ENCODE peak calls at places on chromosomes 5 and 9, in four cellular contexts. S, H, Z and I are unnamed samples. For H3K9me3, the result is how much of the 10 kb centered on the place peaks cover.

GRCh38 chr9:78601957-78602565 is 305.1 kb downstream of the PSAT1 start:
- DNase-seq in S (peak), H (peak), Z (no peak), I (peak)

GRCh38 chr5:4700082-4700481 is 440.0 kb upstream of the ADAMTS16 start:
- DNase-seq in S (peak), H (peak), Z (peak), I (no peak)

GRCh38 chr9:69485466-69485865 is 160.5 kb downstream of the ENTREP1 start:
- DNase-seq in S (no peak), H (no peak), Z (no peak), I (no peak)

GRCh38 chr9:124198948-124199347 is 58.8 kb upstream of the NEK6 start:
- DNase-seq in S (no peak), H (no peak), Z (no peak), I (no peak)

GRCh38 chr9:96818535-96818934 is 35.8 kb downstream of the ZNF782 start:
- DNase-seq in S (no peak), H (no peak), Z (no peak), I (peak)

GRCh38 chr5:99020698-99021048 is 91.9 kb upstream of the CHD1 start:
- DNase-seq in S (no peak), H (no peak), Z (no peak), I (no peak)

GRCh38 chr5:161403996-161404395 is 142.5 kb downstream of the GABRB2 start:
- DNase-seq in S (no peak), H (no peak), Z (no peak), I (no peak)

GRCh38 chr5:75681125-75681830 is 36.0 kb downstream of the POC5 start:
- DNase-seq in S (peak), H (no peak), Z (no peak), I (peak)

GRCh38 chr5:125214080-125214479 is 467.6 kb upstream of the ZNF608 start:
- DNase-seq in S (no peak), H (no peak), Z (no peak), I (no peak)

GRCh38 chr9:108254236-108254635 is 601.5 kb downstream of the ACTL7B start:
- DNase-seq in S (no peak), H (no peak), Z (no peak), I (no peak)

GRCh38 chr9:136016221-136016881 is 55.2 kb upstream of the UBAC1 start:
- DNase-seq in S (no peak), H (no peak), Z (no peak), I (no peak)

GRCh38 chr9:73179594-73179993 is 27.9 kb downstream of the ANXA1 start:
- DNase-seq in S (no peak), H (no peak), Z (no peak), I (no peak)

GRCh38 chr9:82170871-82171270 is 182.3 kb downstream of the SPATA31D1 start:
- DNase-seq in S (no peak), H (no peak), Z (no peak), I (no peak)

GRCh38 chr9:98833090-98833956 is 25.9 kb downstream of the GALNT12 start:
- DNase-seq in S (no peak), H (peak), Z (no peak), I (no peak)

GRCh38 chr5:109416882-109417281 is 7.1 kb upstream of the PJA2 start:
- DNase-seq in S (no peak), H (no peak), Z (no peak), I (peak)

GRCh38 chr5:99320461-99320860 is 391.7 kb upstream of the CHD1 start:
- DNase-seq in S (no peak), H (no peak), Z (no peak), I (peak)

GRCh38 chr5:109411627-109412026 is 1.9 kb upstream of the PJA2 start:
- DNase-seq in S (no peak), H (peak), Z (no peak), I (peak)

GRCh38 chr5:76870046-76870445 is 20.2 kb downstream of the S100Z start:
- DNase-seq in S (peak), H (no peak), Z (no peak), I (no peak)

GRCh38 chr5:127518319-127518621 is 830 bp downstream of the PRRC1 start:
- DNase-seq in S (no peak), H (no peak), Z (no peak), I (no peak)

GRCh38 chr5:57209316-57210040 is 35.6 kb downstream of the GPBP1 start:
- DNase-seq in S (no peak), H (no peak), Z (no peak), I (no peak)

GRCh38 chr5:174327317-174327864 is 281.9 kb downstream of the NSG2 start:
- DNase-seq in S (peak), H (peak), Z (peak), I (no peak)

DNA sequence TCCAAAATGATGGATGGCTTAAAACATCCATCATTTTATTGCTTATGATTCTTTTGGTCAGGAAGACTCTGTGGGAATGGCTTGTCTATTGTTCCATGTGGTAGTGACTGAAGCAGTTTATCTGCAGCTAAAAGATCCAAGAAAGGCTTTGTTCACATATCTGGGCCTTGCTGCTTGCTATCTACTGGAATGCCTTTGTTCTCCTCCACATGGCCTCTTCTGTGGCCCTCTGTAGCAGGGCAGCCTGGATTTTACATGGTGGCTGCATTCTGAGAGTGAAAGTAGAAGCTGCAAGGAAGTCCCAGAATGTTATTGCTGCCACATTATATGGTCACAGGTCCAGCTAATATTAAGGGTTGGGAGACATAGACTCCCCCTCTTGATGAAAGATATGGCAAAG is 35.1 kb downstream of the DMXL1 start:
- DNase-seq in S (no peak), H (no peak), Z (no peak), I (no peak)
- TF ChIP-seq JUN in S (no peak), H (no peak), Z (no peak), I (no peak)

GRCh38 chr5:73215891-73216610 is 43.1 kb downstream of the TMEM174 start:
- DNase-seq in S (peak), H (peak), Z (no peak), I (peak)
- TF ChIP-seq EZH2 in S (no peak), H (no peak), Z (peak), I (peak)

DNA sequence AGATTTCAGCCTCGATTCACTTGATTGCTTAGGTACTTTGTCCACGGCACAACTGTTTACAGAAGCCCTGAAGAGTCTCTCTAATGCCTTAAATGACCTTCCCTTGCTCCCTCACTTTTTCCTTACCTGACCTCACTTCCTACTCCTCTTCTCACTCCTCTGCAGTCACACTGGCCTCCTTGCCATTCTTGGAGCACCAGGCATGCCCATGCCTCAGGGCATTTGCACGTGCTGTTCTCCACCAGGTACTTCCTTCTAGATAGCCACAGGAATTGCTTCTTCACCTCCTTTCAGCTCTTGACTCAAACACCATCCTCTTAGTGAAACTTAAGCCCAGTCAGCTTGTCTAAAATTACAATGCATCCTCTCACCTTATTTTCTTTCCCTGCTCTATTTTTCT is 52.4 kb upstream of the TRAF1 start:
- DNase-seq in S (no peak), H (no peak), Z (no peak), I (no peak)
- H3K9me3 ChIP-seq in S (under half), H (under half), Z (under half), I (under half)

GRCh38 chr5:145937432-145938250 is 1.3 kb downstream of the SH3RF2 start:
- DNase-seq in S (peak), H (no peak), Z (peak), I (no peak)

GRCh38 chr5:145938699-145939531 is 2.5 kb downstream of the SH3RF2 start:
- DNase-seq in S (no peak), H (no peak), Z (no peak), I (no peak)

GRCh38 chr5:145941096-145941676 is 4.8 kb downstream of the SH3RF2 start:
- DNase-seq in S (no peak), H (no peak), Z (no peak), I (no peak)

GRCh38 chr5:145941677-145942130 is 5.3 kb downstream of the SH3RF2 start:
- DNase-seq in S (no peak), H (no peak), Z (no peak), I (no peak)

GRCh38 chr5:145939532-145940065 is 3.2 kb downstream of the SH3RF2 start:
- DNase-seq in S (no peak), H (no peak), Z (no peak), I (no peak)
- TF ChIP-seq JUN in S (no peak), H (no peak), Z (no peak), I (no peak)

DNA sequence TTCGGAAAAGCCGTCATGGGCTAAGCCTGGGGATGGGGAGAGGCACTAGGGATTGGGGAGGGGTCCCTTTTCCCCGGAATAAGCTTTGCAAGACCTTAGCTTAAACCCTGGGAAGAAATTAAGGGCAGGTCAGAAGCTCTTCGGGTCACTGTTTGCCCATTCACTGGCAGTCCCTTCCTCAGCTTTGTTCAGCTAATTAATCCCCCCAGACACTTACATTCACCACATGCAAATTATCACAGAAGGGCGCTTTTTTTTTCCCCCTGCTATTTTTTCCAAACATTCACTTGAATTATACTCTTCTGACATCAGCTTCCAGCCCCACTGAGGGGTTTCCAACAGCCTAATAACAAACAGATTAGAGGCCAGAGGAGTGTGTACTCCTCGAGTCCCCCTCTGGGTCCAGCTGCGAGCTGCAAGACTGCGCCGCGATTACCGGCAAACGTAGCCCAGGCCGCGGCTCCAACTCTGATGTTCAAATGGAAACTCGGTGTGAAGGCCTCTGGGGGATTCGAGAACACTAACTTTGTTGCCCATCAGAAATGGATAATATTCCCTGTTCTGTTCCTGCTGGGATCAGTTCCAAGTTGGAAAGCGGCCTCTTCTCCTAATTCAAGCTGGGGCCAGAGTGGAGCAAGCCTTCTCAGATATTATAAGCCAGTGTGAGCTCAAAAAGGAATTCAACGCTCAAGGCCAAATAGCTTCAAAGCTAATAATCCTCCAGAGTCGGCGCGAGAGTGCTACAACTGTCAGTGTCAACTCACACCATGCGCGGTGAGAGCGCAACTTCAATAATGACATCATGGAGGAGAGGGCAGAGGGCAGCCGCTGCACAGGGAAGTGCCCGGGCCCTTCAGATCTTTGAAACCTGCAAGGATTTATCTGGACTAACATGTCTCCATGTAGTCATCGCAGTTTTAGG is 560.9 kb downstream of the BNC2 start:
- DNase-seq in S (no peak), H (no peak), Z (no peak), I (no peak)
- TF ChIP-seq EZH2 in S (no peak), H (no peak), Z (no peak), I (no peak)

GRCh38 chr5:179297486-179298180 is 47.6 kb downstream of the ADAMTS2 start:
- DNase-seq in S (no peak), H (no peak), Z (no peak), I (no peak)
- H3K9me3 ChIP-seq in S (under half), H (under half), Z (under half), I (under half)

GRCh38 chr5:73649926-73650325 is 23.9 kb downstream of the ARHGEF28 start:
- DNase-seq in S (no peak), H (no peak), Z (no peak), I (no peak)

GRCh38 chr5:73655521-73656160 is 29.6 kb downstream of the ARHGEF28 start:
- DNase-seq in S (no peak), H (no peak), Z (no peak), I (no peak)

GRCh38 chr5:73654171-73654811 is 28.3 kb downstream of the ARHGEF28 start:
- DNase-seq in S (peak), H (no peak), Z (no peak), I (peak)

GRCh38 chr5:73654861-73655318 is 28.9 kb downstream of the ARHGEF28 start:
- DNase-seq in S (peak), H (no peak), Z (no peak), I (no peak)

DNA sequence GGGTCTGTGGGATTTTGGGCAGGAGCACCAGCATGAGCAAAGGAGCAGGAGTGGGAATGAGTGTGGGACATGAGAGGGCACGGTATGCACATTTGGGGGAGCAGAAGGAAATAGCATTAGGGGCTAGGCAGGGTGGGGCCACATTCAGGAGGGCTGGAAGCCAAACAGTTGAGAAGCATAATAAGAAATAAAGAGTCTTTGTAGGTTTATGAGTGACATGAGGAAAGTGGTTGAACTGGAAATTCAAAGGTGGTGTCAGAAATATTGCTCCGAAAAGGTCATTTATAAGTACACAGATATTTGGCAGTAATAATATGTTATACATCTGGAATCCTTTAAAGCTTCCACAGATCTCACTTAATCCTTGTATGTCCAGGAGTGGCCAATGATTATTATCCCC is 26.4 kb downstream of the ARHGEF28 start:
- DNase-seq in S (no peak), H (no peak), Z (no peak), I (no peak)
- TF ChIP-seq JUN in S (no peak), H (no peak), Z (no peak), I (no peak)